ENCODE peak calls at places on chromosome 1, in six cellular contexts. H is endothelial cell of umbilical vein, U is tibial artery, N is MM.1S, M is spleen, Q is upper lobe of right lung. C is an unnamed sample. For H3K27me3, the result is how much of the 10 kb centered on the place peaks cover.

GRCh38 chr1:236982380-236982779 is 21.9 kb downstream of the MT1HL1 start:
- DNase-seq in H (no peak), U (no peak), N (no peak), M (no peak), Q (no peak), C (no peak)

GRCh38 chr1:101081496-101082282 is 56.1 kb upstream of the DPH5 start:
- DNase-seq in H (no peak), U (no peak), N (no peak), M (peak), Q (no peak), C (no peak)

GRCh38 chr1:69305621-69306020 is 262.1 kb upstream of the LRRC7 start:
- DNase-seq in H (no peak), U (no peak), N (no peak), M (no peak), Q (no peak), C (no peak)

GRCh38 chr1:201039876-201040275 is 16.4 kb upstream of the KIF21B start:
- DNase-seq in H (no peak), U (no peak), N (no peak), M (no peak), Q (no peak), C (no peak)

GRCh38 chr1:204130989-204131892 is 20.6 kb downstream of the ETNK2 start:
- DNase-seq in H (peak), U (peak), N (no peak), M (no peak), Q (no peak), C (peak)

GRCh38 chr1:37673920-37674319 is 18.4 kb upstream of the CDCA8 start:
- DNase-seq in H (no peak), U (no peak), N (no peak), M (peak), Q (no peak), C (no peak)

GRCh38 chr1:67052741-67053534 is 1.0 kb downstream of the SLC35D1 start:
- DNase-seq in H (peak), U (peak), N (peak), M (peak), Q (peak), C (no peak)

GRCh38 chr1:20149601-20150325 is 10.6 kb downstream of the PLA2G2F start:
- DNase-seq in H (no peak), U (no peak), N (no peak), M (no peak), Q (peak), C (no peak)

GRCh38 chr1:229263254-229263653 is 7.7 kb upstream of the RAB4A start:
- DNase-seq in H (no peak), U (no peak), N (no peak), M (no peak), Q (no peak), C (no peak)

GRCh38 chr1:201217146-201217545 is 26.5 kb downstream of the IGFN1 start:
- DNase-seq in H (no peak), U (no peak), N (no peak), M (no peak), Q (peak), C (no peak)

GRCh38 chr1:111140680-111140967 is 601 bp downstream of the CEPT1 start:
- DNase-seq in H (peak), U (no peak), N (peak), M (no peak), Q (no peak), C (peak)

GRCh38 chr1:179016694-179017382 is 8.9 kb upstream of the FAM20B start:
- DNase-seq in H (peak), U (peak), N (no peak), M (peak), Q (peak), C (peak)

GRCh38 chr1:42657981-42658879 is at the start of gene PPIH:
- DNase-seq in H (peak), U (peak), N (peak), M (peak), Q (peak), C (peak)

GRCh38 chr1:245683377-245683716 is 528.6 kb downstream of the KIF26B start:
- DNase-seq in H (no peak), U (no peak), N (no peak), M (peak), Q (no peak), C (no peak)
- H3K4me3 ChIP-seq in H (no peak), U (no peak), N (no peak), M (no peak), Q (no peak), C (no peak)

GRCh38 chr1:57019240-57019805 is 53.5 kb upstream of the C8B start:
- DNase-seq in H (no peak), U (no peak), N (no peak), M (no peak), Q (no peak), C (no peak)

GRCh38 chr1:57015071-57015470 is 49.3 kb upstream of the C8B start:
- DNase-seq in H (no peak), U (no peak), N (no peak), M (no peak), Q (no peak), C (no peak)

GRCh38 chr1:57018119-57018518 is 52.3 kb upstream of the C8B start:
- DNase-seq in H (no peak), U (no peak), N (no peak), M (no peak), Q (no peak), C (no peak)

GRCh38 chr1:57017201-57017600 is 51.4 kb upstream of the C8B start:
- DNase-seq in H (no peak), U (no peak), N (no peak), M (no peak), Q (no peak), C (no peak)

DNA sequence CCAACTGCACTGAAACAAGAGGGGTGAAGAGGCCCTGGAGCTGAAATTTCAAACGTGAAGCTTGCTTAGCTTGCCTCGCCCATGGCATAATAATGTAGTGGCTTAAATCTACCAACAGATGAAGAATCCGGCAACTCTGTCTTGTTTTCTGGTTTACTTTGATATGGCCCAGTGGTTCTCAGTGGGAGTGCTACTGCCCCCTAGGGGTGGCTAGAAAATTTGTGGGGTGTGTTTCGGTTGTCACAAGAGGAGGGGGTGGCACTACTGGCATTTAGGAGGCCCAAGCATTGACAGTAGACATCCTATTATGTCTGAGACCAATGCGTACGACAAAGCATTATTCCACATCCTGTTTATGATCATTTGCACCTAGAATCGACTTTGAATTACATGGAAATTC is 51.9 kb upstream of the C8B start:
- DNase-seq in H (no peak), U (no peak), N (no peak), M (no peak), Q (no peak), C (no peak)
- TF ChIP-seq CTCF in H (no peak), U (no peak), N (no peak), M (no peak), Q (no peak), C (peak)

DNA sequence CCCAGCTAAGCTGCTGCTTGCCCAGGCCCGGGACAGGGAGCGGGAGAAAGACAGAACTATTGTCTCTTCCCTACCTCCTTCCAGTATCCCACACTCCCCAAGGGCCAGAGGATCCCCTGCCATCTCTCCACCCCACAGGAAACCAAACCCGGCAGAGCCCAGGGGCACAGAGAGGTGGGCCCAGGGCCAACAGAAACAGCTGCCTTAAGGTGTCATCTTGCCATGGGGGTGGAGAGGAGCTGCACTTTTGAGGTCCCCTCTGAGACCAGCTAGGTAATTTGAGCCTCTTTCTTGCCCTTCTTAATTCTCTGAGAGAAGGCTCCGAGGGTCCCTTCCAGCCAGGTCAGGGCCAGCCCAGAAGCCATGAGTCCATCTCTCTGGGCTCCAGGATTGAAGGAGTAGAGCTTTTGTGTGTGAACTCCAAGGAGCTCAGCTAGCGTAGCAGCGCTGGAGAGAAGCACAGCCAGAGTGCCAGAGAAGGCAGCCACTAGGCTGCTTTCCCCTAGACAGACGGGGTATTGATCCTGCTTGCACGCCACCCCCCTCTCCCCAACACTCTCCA is 9.7 kb upstream of the GPR61 start:
- DNase-seq in H (no peak), U (no peak), N (no peak), M (no peak), Q (no peak), C (no peak)
- H3K27me3 ChIP-seq in H (under half), U (under half), N (under half), M (under half), Q (under half), C (under half)

GRCh38 chr1:30756206-30756544 is 1.4 kb downstream of the LAPTM5 start:
- DNase-seq in H (no peak), U (no peak), N (no peak), M (peak), Q (no peak), C (no peak)

GRCh38 chr1:30758785-30759380 is 1.3 kb upstream of the LAPTM5 start:
- DNase-seq in H (peak), U (no peak), N (peak), M (no peak), Q (no peak), C (no peak)

GRCh38 chr1:30756545-30757195 is 904 bp downstream of the LAPTM5 start:
- DNase-seq in H (peak), U (peak), N (peak), M (peak), Q (peak), C (peak)

GRCh38 chr1:30757976-30758688 is 558 bp upstream of the LAPTM5 start:
- DNase-seq in H (no peak), U (no peak), N (no peak), M (no peak), Q (no peak), C (no peak)

DNA sequence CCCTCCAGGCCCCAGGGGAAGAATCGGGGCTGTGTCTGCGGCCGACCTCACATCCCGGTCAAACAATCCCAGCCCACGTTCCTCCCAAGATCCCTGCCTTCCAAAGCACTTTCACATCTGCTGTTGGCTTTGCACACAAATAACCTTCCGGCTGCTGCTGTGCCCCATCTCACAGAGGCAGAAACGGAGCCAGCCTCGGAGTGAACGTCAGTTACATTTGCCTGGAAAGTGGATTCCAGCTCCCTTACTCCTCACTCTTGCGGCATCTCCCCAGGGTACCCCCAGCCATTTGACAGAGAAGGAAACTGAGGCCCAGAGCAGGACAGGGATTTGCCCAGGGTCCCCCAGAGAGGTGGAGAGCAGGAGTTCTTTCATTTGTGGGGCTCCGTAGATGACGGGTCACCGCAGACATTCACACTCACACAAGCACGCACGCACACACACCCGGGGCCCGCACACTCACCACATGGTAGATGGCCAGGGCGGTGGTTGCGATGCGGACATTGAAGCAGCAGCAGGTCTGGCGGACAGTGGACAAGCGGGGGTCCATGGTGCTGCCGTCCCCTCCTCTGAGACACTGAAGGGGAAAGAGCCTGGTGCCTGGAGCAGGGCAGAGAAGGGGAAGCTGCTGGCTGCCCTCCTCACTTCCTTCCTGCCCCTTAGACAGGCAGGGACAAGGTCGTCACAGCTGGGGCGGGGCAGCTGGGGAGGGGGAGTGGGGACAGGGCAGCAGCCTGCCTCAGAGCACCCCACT is at the start of gene LAPTM5:
- DNase-seq in H (peak), U (peak), N (peak), M (peak), Q (peak), C (no peak)
- H3K4me3 ChIP-seq in H (peak), U (peak), N (peak), M (peak), Q (peak), C (no peak)

GRCh38 chr1:17080085-17080759 is 26.4 kb upstream of the SDHB start:
- DNase-seq in H (no peak), U (no peak), N (no peak), M (no peak), Q (no peak), C (no peak)

GRCh38 chr1:17079140-17079868 is 25.5 kb upstream of the SDHB start:
- DNase-seq in H (no peak), U (no peak), N (no peak), M (no peak), Q (no peak), C (no peak)

GRCh38 chr1:17071794-17072193 is 18.0 kb upstream of the SDHB start:
- DNase-seq in H (no peak), U (no peak), N (no peak), M (no peak), Q (no peak), C (no peak)

GRCh38 chr1:17080881-17081280 is 27.0 kb upstream of the SDHB start:
- DNase-seq in H (no peak), U (no peak), N (no peak), M (no peak), Q (no peak), C (no peak)

GRCh38 chr1:17075470-17076255 is 21.8 kb upstream of the SDHB start:
- DNase-seq in H (no peak), U (no peak), N (peak), M (peak), Q (no peak), C (no peak)
- TF ChIP-seq CTCF in H (peak), U (no peak), N (peak), M (peak), Q (peak), C (peak)

DNA sequence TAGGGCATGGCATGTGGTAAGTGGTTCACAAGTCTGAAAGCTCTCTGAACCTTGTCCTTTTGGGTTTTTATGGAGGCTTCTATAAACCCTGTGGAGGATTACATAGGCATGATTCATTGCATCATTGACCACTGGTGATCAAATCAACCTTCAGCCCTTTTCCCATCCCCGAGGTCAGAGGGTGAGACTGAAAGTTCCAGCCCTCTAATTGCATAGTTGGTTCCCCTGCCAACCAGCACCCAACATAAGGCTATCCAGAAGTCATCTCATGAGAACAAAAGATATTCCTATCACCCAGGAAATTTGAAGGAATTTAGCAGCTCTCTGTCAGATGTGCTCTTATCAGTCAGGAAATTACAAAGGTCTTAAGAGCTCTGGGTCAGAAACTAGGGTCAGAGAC is 89.5 kb upstream of the ARTN start:
- DNase-seq in H (no peak), U (no peak), N (no peak), M (no peak), Q (no peak), C (no peak)
- H3K27me3 ChIP-seq in H (under half), U (under half), N (under half), M (under half), Q (under half), C (under half)

GRCh38 chr1:158951956-158952355 is 20.6 kb downstream of the PYHIN1 start:
- DNase-seq in H (no peak), U (no peak), N (peak), M (no peak), Q (no peak), C (no peak)
- H3K4me3 ChIP-seq in H (no peak), U (no peak), N (peak), M (no peak), Q (no peak), C (no peak)

GRCh38 chr1:59271861-59272260 is 25.0 kb upstream of the FGGY start:
- DNase-seq in H (no peak), U (no peak), N (no peak), M (no peak), Q (no peak), C (no peak)

GRCh38 chr1:59278780-59279354 is 18.0 kb upstream of the FGGY start:
- DNase-seq in H (no peak), U (no peak), N (no peak), M (no peak), Q (no peak), C (no peak)

GRCh38 chr1:59272507-59272906 is 24.4 kb upstream of the FGGY start:
- DNase-seq in H (peak), U (peak), N (no peak), M (no peak), Q (no peak), C (peak)

GRCh38 chr1:59279651-59280050 is 17.2 kb upstream of the FGGY start:
- DNase-seq in H (no peak), U (no peak), N (no peak), M (no peak), Q (no peak), C (no peak)

DNA sequence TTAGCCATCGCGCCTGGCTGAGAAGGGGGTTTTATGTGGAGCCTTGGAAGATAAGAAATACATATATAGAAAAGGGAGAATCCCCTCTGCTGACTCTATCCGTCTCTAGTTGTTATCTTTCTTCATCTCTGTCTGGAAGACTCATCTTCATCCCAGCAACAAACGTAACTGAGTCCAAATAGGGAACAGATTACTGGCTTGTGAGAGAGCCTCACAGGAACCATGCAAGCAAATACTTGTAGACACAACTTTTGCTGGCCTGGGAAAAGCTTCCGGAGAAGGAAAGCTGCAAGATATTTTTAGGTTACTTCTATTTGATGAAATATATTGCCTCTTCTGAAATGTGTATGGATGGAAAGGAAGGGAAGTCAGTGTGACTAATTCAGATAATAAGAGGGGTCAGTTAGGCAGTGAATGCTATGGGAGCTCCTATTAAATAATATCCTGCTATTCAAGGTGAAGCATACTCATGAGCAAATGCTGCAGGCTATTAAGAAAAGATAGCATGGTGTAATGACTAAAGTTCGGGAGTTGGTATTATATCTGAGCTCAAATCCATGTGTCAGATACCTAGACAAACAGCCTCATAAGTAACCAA is 20.5 kb upstream of the FGGY start:
- DNase-seq in H (peak), U (no peak), N (no peak), M (no peak), Q (no peak), C (no peak)
- TF ChIP-seq CTCF in H (no peak), U (no peak), N (no peak), M (no peak), Q (no peak), C (no peak)

DNA sequence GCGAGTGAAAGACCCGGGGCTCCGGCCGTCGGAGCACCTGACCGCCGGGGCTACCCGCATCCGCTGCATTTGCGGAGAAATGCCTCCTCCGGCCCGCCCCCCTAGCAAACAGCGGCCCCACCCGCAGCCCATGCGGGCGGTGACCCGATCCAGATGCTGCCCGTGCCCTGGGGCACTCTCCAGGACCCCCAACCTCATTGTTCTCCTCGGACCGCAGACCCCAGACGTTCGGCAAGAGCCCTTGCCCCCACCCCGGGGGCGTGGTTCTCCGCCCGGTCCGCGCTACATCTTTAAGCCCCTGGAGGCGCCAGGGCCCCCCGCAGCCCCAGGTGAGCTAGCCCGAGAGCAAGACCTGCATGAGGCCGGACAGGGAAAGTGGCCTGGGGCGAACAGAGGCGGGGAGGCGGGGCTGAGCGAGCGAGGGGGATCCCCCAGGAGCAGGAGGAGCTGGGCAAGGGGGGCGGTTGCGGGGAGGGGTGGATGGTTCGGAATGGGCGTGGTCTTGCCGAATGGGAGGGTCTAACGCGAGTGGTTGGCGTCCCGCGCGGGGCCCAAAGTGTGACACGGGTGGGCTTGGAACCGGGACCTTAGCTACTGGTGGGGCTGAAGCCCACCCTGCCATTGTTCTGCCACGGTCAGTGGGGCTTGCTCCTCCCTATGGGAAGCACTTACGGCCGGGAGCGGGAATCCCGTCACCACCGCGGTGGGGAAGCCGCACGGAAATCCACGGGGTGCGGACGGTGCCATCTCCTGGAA is 6.3 kb upstream of the CRYBG2 start:
- DNase-seq in H (no peak), U (no peak), N (no peak), M (no peak), Q (no peak), C (no peak)
- H3K27me3 ChIP-seq in H (under half), U (half or more), N (under half), M (under half), Q (under half), C (under half)

C was measured in kidney epithelial cell.